ENCODE peak calls at places on chromosomes 3 and 15, in nine cellular contexts. One of them, this sample, is unnamed.

GRCh38 chr3:172194702-172195392 is 155.5 kb downstream of the FNDC3B start:
- DNase-seq in left lung: no peak
- DNase-seq in glutamatergic neuron: no peak
- DNase-seq in BJ: no peak
- DNase-seq in activated naive CD4-positive, alpha-beta T cell treated with Interleukin-2 at 50 U/mL for 16 hours: no peak
- DNase-seq in mucosa of gallbladder: no peak
- DNase-seq in GM23338: peak
- DNase-seq in head of caudate nucleus: no peak
- DNase-seq in NCI-H510A: no peak
- DNase-seq in this sample: no peak

GRCh38 chr3:110814170-110815007 is 257.2 kb upstream of the NECTIN3 start:
- DNase-seq in left lung: no peak
- DNase-seq in GM23338: no peak
- DNase-seq in head of caudate nucleus: no peak
- DNase-seq in NCI-H510A: no peak
- DNase-seq in mucosa of gallbladder: no peak
- DNase-seq in activated naive CD4-positive, alpha-beta T cell treated with Interleukin-2 at 50 U/mL for 16 hours: peak
- DNase-seq in glutamatergic neuron: no peak
- DNase-seq in BJ: peak
- DNase-seq in this sample: no peak

GRCh38 chr3:118544458-118544857 is 490.2 kb downstream of the IGSF11 start:
- DNase-seq in glutamatergic neuron: no peak
- DNase-seq in NCI-H510A: no peak
- DNase-seq in BJ: no peak
- DNase-seq in activated naive CD4-positive, alpha-beta T cell treated with Interleukin-2 at 50 U/mL for 16 hours: no peak
- DNase-seq in head of caudate nucleus: no peak
- DNase-seq in left lung: no peak
- DNase-seq in GM23338: peak
- DNase-seq in mucosa of gallbladder: no peak
- DNase-seq in this sample: no peak

GRCh38 chr3:34570916-34571705 is 772.7 kb downstream of the PDCD6IP start:
- DNase-seq in activated naive CD4-positive, alpha-beta T cell treated with Interleukin-2 at 50 U/mL for 16 hours: no peak
- DNase-seq in BJ: no peak
- DNase-seq in GM23338: no peak
- DNase-seq in head of caudate nucleus: no peak
- DNase-seq in left lung: no peak
- DNase-seq in mucosa of gallbladder: no peak
- DNase-seq in glutamatergic neuron: no peak
- DNase-seq in NCI-H510A: no peak
- DNase-seq in this sample: no peak

GRCh38 chr15:61195116-61196002 is 33.7 kb downstream of the RORA start:
- DNase-seq in glutamatergic neuron: no peak
- DNase-seq in GM23338: peak
- DNase-seq in activated naive CD4-positive, alpha-beta T cell treated with Interleukin-2 at 50 U/mL for 16 hours: no peak
- DNase-seq in head of caudate nucleus: no peak
- DNase-seq in mucosa of gallbladder: no peak
- DNase-seq in left lung: no peak
- DNase-seq in NCI-H510A: no peak
- DNase-seq in BJ: no peak
- DNase-seq in this sample: peak

GRCh38 chr3:14876942-14877341 is 58.2 kb downstream of the FGD5 start:
- DNase-seq in left lung: no peak
- DNase-seq in GM23338: no peak
- DNase-seq in BJ: no peak
- DNase-seq in glutamatergic neuron: no peak
- DNase-seq in mucosa of gallbladder: peak
- DNase-seq in activated naive CD4-positive, alpha-beta T cell treated with Interleukin-2 at 50 U/mL for 16 hours: no peak
- DNase-seq in head of caudate nucleus: no peak
- DNase-seq in NCI-H510A: no peak
- DNase-seq in this sample: no peak

GRCh38 chr15:88300018-88300549 is 43.5 kb upstream of the NTRK3 start:
- DNase-seq in NCI-H510A: no peak
- DNase-seq in GM23338: no peak
- DNase-seq in head of caudate nucleus: no peak
- DNase-seq in mucosa of gallbladder: no peak
- DNase-seq in activated naive CD4-positive, alpha-beta T cell treated with Interleukin-2 at 50 U/mL for 16 hours: no peak
- DNase-seq in BJ: no peak
- DNase-seq in left lung: no peak
- DNase-seq in glutamatergic neuron: no peak
- DNase-seq in this sample: peak

GRCh38 chr3:46671541-46672348 is 21.7 kb downstream of the ALS2CL start:
- DNase-seq in GM23338: no peak
- DNase-seq in BJ: no peak
- DNase-seq in activated naive CD4-positive, alpha-beta T cell treated with Interleukin-2 at 50 U/mL for 16 hours: no peak
- DNase-seq in left lung: peak
- DNase-seq in mucosa of gallbladder: no peak
- DNase-seq in NCI-H510A: no peak
- DNase-seq in glutamatergic neuron: no peak
- DNase-seq in head of caudate nucleus: peak
- DNase-seq in this sample: peak

GRCh38 chr3:43728476-43728875 is 37.7 kb downstream of the ABHD5 start:
- DNase-seq in GM23338: no peak
- DNase-seq in BJ: no peak
- DNase-seq in glutamatergic neuron: no peak
- DNase-seq in mucosa of gallbladder: no peak
- DNase-seq in head of caudate nucleus: no peak
- DNase-seq in activated naive CD4-positive, alpha-beta T cell treated with Interleukin-2 at 50 U/mL for 16 hours: no peak
- DNase-seq in left lung: no peak
- DNase-seq in NCI-H510A: no peak
- DNase-seq in this sample: peak

GRCh38 chr15:84608707-84609284 is 8.0 kb downstream of the ZSCAN2 start:
- DNase-seq in mucosa of gallbladder: no peak
- DNase-seq in left lung: no peak
- DNase-seq in BJ: no peak
- DNase-seq in GM23338: peak
- DNase-seq in glutamatergic neuron: no peak
- DNase-seq in NCI-H510A: no peak
- DNase-seq in head of caudate nucleus: no peak
- DNase-seq in activated naive CD4-positive, alpha-beta T cell treated with Interleukin-2 at 50 U/mL for 16 hours: no peak
- DNase-seq in this sample: no peak

GRCh38 chr15:101019351-101019750 is 100.2 kb downstream of the LRRK1 start:
- DNase-seq in glutamatergic neuron: peak
- DNase-seq in NCI-H510A: no peak
- DNase-seq in GM23338: no peak
- DNase-seq in mucosa of gallbladder: peak
- DNase-seq in head of caudate nucleus: no peak
- DNase-seq in activated naive CD4-positive, alpha-beta T cell treated with Interleukin-2 at 50 U/mL for 16 hours: no peak
- DNase-seq in BJ: no peak
- DNase-seq in left lung: no peak
- DNase-seq in this sample: no peak

GRCh38 chr3:58418227-58418626 is 15.4 kb downstream of the PDHB start:
- DNase-seq in glutamatergic neuron: no peak
- DNase-seq in head of caudate nucleus: no peak
- DNase-seq in BJ: no peak
- DNase-seq in left lung: no peak
- DNase-seq in NCI-H510A: no peak
- DNase-seq in mucosa of gallbladder: no peak
- DNase-seq in activated naive CD4-positive, alpha-beta T cell treated with Interleukin-2 at 50 U/mL for 16 hours: no peak
- DNase-seq in GM23338: no peak
- DNase-seq in this sample: no peak

GRCh38 chr3:62833538-62833937 is 41.7 kb downstream of the CADPS start:
- DNase-seq in glutamatergic neuron: no peak
- DNase-seq in activated naive CD4-positive, alpha-beta T cell treated with Interleukin-2 at 50 U/mL for 16 hours: no peak
- DNase-seq in GM23338: peak
- DNase-seq in NCI-H510A: no peak
- DNase-seq in head of caudate nucleus: no peak
- DNase-seq in mucosa of gallbladder: no peak
- DNase-seq in left lung: no peak
- DNase-seq in BJ: no peak
- DNase-seq in this sample: no peak

GRCh38 chr15:71334874-71335273 is 219.6 kb downstream of the THSD4 start:
- DNase-seq in NCI-H510A: no peak
- DNase-seq in activated naive CD4-positive, alpha-beta T cell treated with Interleukin-2 at 50 U/mL for 16 hours: no peak
- DNase-seq in glutamatergic neuron: peak
- DNase-seq in GM23338: no peak
- DNase-seq in head of caudate nucleus: no peak
- DNase-seq in mucosa of gallbladder: no peak
- DNase-seq in BJ: no peak
- DNase-seq in left lung: no peak
- DNase-seq in this sample: peak

GRCh38 chr15:52540374-52541012 is 11.8 kb upstream of the MYO5A start:
- DNase-seq in BJ: no peak
- DNase-seq in NCI-H510A: no peak
- DNase-seq in glutamatergic neuron: no peak
- DNase-seq in activated naive CD4-positive, alpha-beta T cell treated with Interleukin-2 at 50 U/mL for 16 hours: no peak
- DNase-seq in GM23338: peak
- DNase-seq in left lung: no peak
- DNase-seq in head of caudate nucleus: no peak
- DNase-seq in mucosa of gallbladder: no peak
- DNase-seq in this sample: no peak

GRCh38 chr3:134885877-134886621 is 91.0 kb downstream of the EPHB1 start:
- DNase-seq in BJ: peak
- DNase-seq in head of caudate nucleus: no peak
- DNase-seq in activated naive CD4-positive, alpha-beta T cell treated with Interleukin-2 at 50 U/mL for 16 hours: no peak
- DNase-seq in GM23338: peak
- DNase-seq in NCI-H510A: no peak
- DNase-seq in mucosa of gallbladder: no peak
- DNase-seq in glutamatergic neuron: no peak
- DNase-seq in left lung: no peak
- DNase-seq in this sample: no peak

GRCh38 chr3:195815169-195815771 is 3.5 kb upstream of the MUC4 start:
- DNase-seq in mucosa of gallbladder: no peak
- DNase-seq in glutamatergic neuron: no peak
- DNase-seq in BJ: no peak
- DNase-seq in NCI-H510A: no peak
- DNase-seq in head of caudate nucleus: no peak
- DNase-seq in activated naive CD4-positive, alpha-beta T cell treated with Interleukin-2 at 50 U/mL for 16 hours: no peak
- DNase-seq in GM23338: no peak
- DNase-seq in left lung: no peak
- DNase-seq in this sample: no peak

GRCh38 chr3:193842029-193842782 is 249.2 kb downstream of the OPA1 start:
- DNase-seq in GM23338: no peak
- DNase-seq in NCI-H510A: no peak
- DNase-seq in glutamatergic neuron: no peak
- DNase-seq in left lung: peak
- DNase-seq in BJ: no peak
- DNase-seq in activated naive CD4-positive, alpha-beta T cell treated with Interleukin-2 at 50 U/mL for 16 hours: no peak
- DNase-seq in mucosa of gallbladder: no peak
- DNase-seq in head of caudate nucleus: no peak
- DNase-seq in this sample: no peak

GRCh38 chr3:48655063-48655462 is 7.6 kb downstream of the CELSR3 start:
- DNase-seq in NCI-H510A: no peak
- DNase-seq in BJ: no peak
- DNase-seq in activated naive CD4-positive, alpha-beta T cell treated with Interleukin-2 at 50 U/mL for 16 hours: no peak
- DNase-seq in GM23338: no peak
- DNase-seq in head of caudate nucleus: no peak
- DNase-seq in mucosa of gallbladder: no peak
- DNase-seq in glutamatergic neuron: no peak
- DNase-seq in left lung: no peak
- DNase-seq in this sample: no peak

GRCh38 chr15:36278219-36278618 is 301.2 kb upstream of the CDIN1 start:
- DNase-seq in glutamatergic neuron: no peak
- DNase-seq in left lung: no peak
- DNase-seq in GM23338: peak
- DNase-seq in head of caudate nucleus: no peak
- DNase-seq in NCI-H510A: no peak
- DNase-seq in BJ: no peak
- DNase-seq in mucosa of gallbladder: no peak
- DNase-seq in activated naive CD4-positive, alpha-beta T cell treated with Interleukin-2 at 50 U/mL for 16 hours: no peak
- DNase-seq in this sample: peak

GRCh38 chr3:195185574-195185973 is 85.4 kb downstream of the XXYLT1 start:
- DNase-seq in head of caudate nucleus: no peak
- DNase-seq in GM23338: no peak
- DNase-seq in BJ: no peak
- DNase-seq in left lung: peak
- DNase-seq in glutamatergic neuron: no peak
- DNase-seq in activated naive CD4-positive, alpha-beta T cell treated with Interleukin-2 at 50 U/mL for 16 hours: no peak
- DNase-seq in NCI-H510A: no peak
- DNase-seq in mucosa of gallbladder: no peak
- DNase-seq in this sample: no peak

GRCh38 chr15:86044981-86045380 is 34.7 kb upstream of the AGBL1 start:
- DNase-seq in BJ: no peak
- DNase-seq in activated naive CD4-positive, alpha-beta T cell treated with Interleukin-2 at 50 U/mL for 16 hours: no peak
- DNase-seq in NCI-H510A: no peak
- DNase-seq in glutamatergic neuron: no peak
- DNase-seq in mucosa of gallbladder: no peak
- DNase-seq in GM23338: peak
- DNase-seq in left lung: no peak
- DNase-seq in head of caudate nucleus: no peak
- DNase-seq in this sample: peak

GRCh38 chr3:141399200-141399599 is 30.9 kb downstream of the ZBTB38 start:
- DNase-seq in glutamatergic neuron: no peak
- DNase-seq in activated naive CD4-positive, alpha-beta T cell treated with Interleukin-2 at 50 U/mL for 16 hours: no peak
- DNase-seq in mucosa of gallbladder: no peak
- DNase-seq in NCI-H510A: no peak
- DNase-seq in left lung: no peak
- DNase-seq in GM23338: no peak
- DNase-seq in BJ: no peak
- DNase-seq in head of caudate nucleus: no peak
- DNase-seq in this sample: no peak

GRCh38 chr3:118059096-118059495 is 975.5 kb downstream of the IGSF11 start:
- DNase-seq in glutamatergic neuron: no peak
- DNase-seq in activated naive CD4-positive, alpha-beta T cell treated with Interleukin-2 at 50 U/mL for 16 hours: no peak
- DNase-seq in left lung: no peak
- DNase-seq in BJ: no peak
- DNase-seq in mucosa of gallbladder: no peak
- DNase-seq in GM23338: no peak
- DNase-seq in NCI-H510A: no peak
- DNase-seq in head of caudate nucleus: no peak
- DNase-seq in this sample: no peak

GRCh38 chr15:85754993-85755392 is 39.7 kb downstream of the KLHL25 start:
- DNase-seq in activated naive CD4-positive, alpha-beta T cell treated with Interleukin-2 at 50 U/mL for 16 hours: no peak
- DNase-seq in GM23338: no peak
- DNase-seq in head of caudate nucleus: no peak
- DNase-seq in NCI-H510A: no peak
- DNase-seq in mucosa of gallbladder: no peak
- DNase-seq in BJ: no peak
- DNase-seq in left lung: peak
- DNase-seq in glutamatergic neuron: no peak
- DNase-seq in this sample: no peak

GRCh38 chr3:30437172-30437571 is 169.2 kb upstream of the TGFBR2 start:
- DNase-seq in NCI-H510A: no peak
- DNase-seq in GM23338: peak
- DNase-seq in head of caudate nucleus: no peak
- DNase-seq in glutamatergic neuron: no peak
- DNase-seq in activated naive CD4-positive, alpha-beta T cell treated with Interleukin-2 at 50 U/mL for 16 hours: no peak
- DNase-seq in left lung: peak
- DNase-seq in BJ: no peak
- DNase-seq in mucosa of gallbladder: no peak
- DNase-seq in this sample: no peak

GRCh38 chr3:145857956-145858355 is 303.0 kb downstream of the PLOD2 start:
- DNase-seq in glutamatergic neuron: no peak
- DNase-seq in activated naive CD4-positive, alpha-beta T cell treated with Interleukin-2 at 50 U/mL for 16 hours: no peak
- DNase-seq in GM23338: no peak
- DNase-seq in BJ: no peak
- DNase-seq in mucosa of gallbladder: no peak
- DNase-seq in NCI-H510A: no peak
- DNase-seq in head of caudate nucleus: no peak
- DNase-seq in left lung: no peak
- DNase-seq in this sample: no peak

GRCh38 chr3:184806567-184807271 is 5.2 kb upstream of the VPS8 start:
- DNase-seq in glutamatergic neuron: no peak
- DNase-seq in left lung: no peak
- DNase-seq in NCI-H510A: no peak
- DNase-seq in GM23338: no peak
- DNase-seq in mucosa of gallbladder: no peak
- DNase-seq in BJ: no peak
- DNase-seq in activated naive CD4-positive, alpha-beta T cell treated with Interleukin-2 at 50 U/mL for 16 hours: no peak
- DNase-seq in head of caudate nucleus: no peak
- DNase-seq in this sample: no peak

GRCh38 chr15:65757256-65757655 is 34.8 kb downstream of the DENND4A start:
- DNase-seq in mucosa of gallbladder: no peak
- DNase-seq in activated naive CD4-positive, alpha-beta T cell treated with Interleukin-2 at 50 U/mL for 16 hours: no peak
- DNase-seq in left lung: no peak
- DNase-seq in NCI-H510A: no peak
- DNase-seq in GM23338: no peak
- DNase-seq in glutamatergic neuron: no peak
- DNase-seq in head of caudate nucleus: no peak
- DNase-seq in BJ: no peak
- DNase-seq in this sample: peak

GRCh38 chr3:172653004-172653403 is 57.9 kb downstream of the NCEH1 start:
- DNase-seq in left lung: no peak
- DNase-seq in GM23338: no peak
- DNase-seq in activated naive CD4-positive, alpha-beta T cell treated with Interleukin-2 at 50 U/mL for 16 hours: no peak
- DNase-seq in BJ: no peak
- DNase-seq in head of caudate nucleus: no peak
- DNase-seq in glutamatergic neuron: no peak
- DNase-seq in NCI-H510A: no peak
- DNase-seq in mucosa of gallbladder: no peak
- DNase-seq in this sample: no peak

GRCh38 chr3:150300847-150301517 is 107.1 kb upstream of the TSC22D2 start:
- DNase-seq in mucosa of gallbladder: no peak
- DNase-seq in left lung: no peak
- DNase-seq in glutamatergic neuron: no peak
- DNase-seq in GM23338: no peak
- DNase-seq in BJ: no peak
- DNase-seq in activated naive CD4-positive, alpha-beta T cell treated with Interleukin-2 at 50 U/mL for 16 hours: no peak
- DNase-seq in NCI-H510A: no peak
- DNase-seq in head of caudate nucleus: no peak
- DNase-seq in this sample: no peak

This sample was measured in WERI-Rb-1.